ENCODE peak calls at places on chromosomes 13 and 19, in six cellular contexts. X is fibroblast of the conjunctiva; K is NCI-H2107; I is retina; L is activated CD4-positive, CD25-positive, alpha-beta regulatory T cell treated with anti-CD3 and anti-CD28 coated beads, Interleukin-2, amount 50 U/mL, for 16 hours; G is ovary. R is an unnamed sample.

GRCh38 chr13:103282571-103283450 is 216.6 kb upstream of the SLC10A2 start:
- DNase-seq in X (peak), K (no peak), I (no peak), L (no peak), G (no peak), R (no peak)

GRCh38 chr13:113109151-113110047 is 3.8 kb downstream of the F7 start:
- DNase-seq in X (no peak), K (no peak), I (peak), L (no peak), G (no peak), R (no peak)

GRCh38 chr19:936175-936546 is 10.3 kb downstream of the ARID3A start:
- DNase-seq in X (no peak), K (no peak), I (no peak), L (no peak), G (no peak), R (no peak)

GRCh38 chr19:12331211-12331941 is 2.1 kb downstream of the ZNF563 start:
- DNase-seq in X (no peak), K (no peak), I (peak), L (peak), G (no peak), R (no peak)

GRCh38 chr19:55688422-55689218 is 13.6 kb downstream of the EPN1 start:
- DNase-seq in X (no peak), K (peak), I (peak), L (no peak), G (peak), R (no peak)

GRCh38 chr13:95784891-95785290 is 108.0 kb downstream of the DNAJC3 start:
- DNase-seq in X (no peak), K (no peak), I (no peak), L (no peak), G (no peak), R (no peak)

GRCh38 chr19:35222373-35223005 is 6.0 kb downstream of the FAM187B start:
- DNase-seq in X (no peak), K (no peak), I (no peak), L (no peak), G (no peak), R (peak)

GRCh38 chr19:1872807-1873523 is 9.6 kb upstream of the KLF16 start:
- DNase-seq in X (no peak), K (no peak), I (no peak), L (no peak), G (peak), R (no peak)

GRCh38 chr19:28960986-28961705 is 251.8 kb downstream of the UQCRFS1 start:
- DNase-seq in X (no peak), K (no peak), I (no peak), L (no peak), G (no peak), R (peak)

GRCh38 chr19:45597425-45598111 is 4.4 kb downstream of the GPR4 start:
- DNase-seq in X (no peak), K (no peak), I (no peak), L (no peak), G (no peak), R (no peak)